ENCODE peak calls at places on chromosomes 2 and 18, in eight cellular contexts. R is GM12878, Y is GM06990, S is GM20000, I is kidney epithelial cell, T is fibroblast of mammary gland, E is left lung, Z is A549. M is an unnamed sample.

GRCh38 chr2:206512999-206513398 is 69.7 kb downstream of the ADAM23 start:
- DNase-seq in I (no peak), Z (no peak), Y (no peak), S (no peak), R (no peak), E (no peak), T (no peak), M (no peak)

GRCh38 chr18:3540805-3541548 is 91.0 kb downstream of the TGIF1 start:
- DNase-seq in I (no peak), S (no peak), T (no peak), Y (no peak), E (no peak), R (no peak), Z (no peak), M (no peak)

GRCh38 chr18:3455938-3456685 is 6.1 kb downstream of the TGIF1 start:
- DNase-seq in Z (no peak), R (no peak), T (peak; percentile 56), Y (no peak), S (no peak), I (peak; percentile 65), E (no peak), M (no peak)

GRCh38 chr2:71897145-71897495 is 250.5 kb downstream of the CYP26B1 start:
- DNase-seq in R (no peak), T (no peak), S (no peak), Y (no peak), Z (no peak), E (no peak), I (no peak), M (no peak)

GRCh38 chr2:149037851-149038250 is 648 bp upstream of the LYPD6B start:
- DNase-seq in E (no peak), Z (no peak), I (peak; percentile 14), S (no peak), T (no peak), Y (no peak), R (no peak), M (no peak)

GRCh38 chr18:2988041-2988794 is 24.7 kb downstream of the LPIN2 start:
- DNase-seq in T (peak; percentile 80), R (no peak), S (no peak), Y (no peak), E (no peak), I (no peak), Z (no peak), M (no peak)

GRCh38 chr2:144020047-144020446 is 499.9 kb downstream of the ZEB2 start:
- DNase-seq in R (no peak), I (no peak), E (no peak), Z (no peak), Y (no peak), T (no peak), S (no peak), M (no peak)

GRCh38 chr2:85892216-85892944 is 3.6 kb upstream of the ST3GAL5 start:
- DNase-seq in R (no peak), S (no peak), E (no peak), Z (no peak), T (no peak), Y (no peak), I (no peak), M (no peak)

GRCh38 chr2:33077841-33078240 is 131.1 kb downstream of the LTBP1 start:
- DNase-seq in Z (no peak), S (no peak), R (no peak), T (no peak), I (no peak), Y (no peak), E (no peak), M (no peak)

GRCh38 chr2:118123561-118124232 is 35.4 kb downstream of the INSIG2 start:
- DNase-seq in Y (no peak), R (no peak), Z (peak; percentile 69), I (peak; percentile 55), E (peak; percentile 50), T (peak; percentile 89), S (no peak), M (no peak)

GRCh38 chr18:22169011-22169888 is at the start of gene GATA6:
- DNase-seq in Y (peak; percentile 49), R (no peak), S (peak; percentile 82), E (peak; percentile 92), I (peak; percentile 57), Z (peak; percentile 75), T (peak; percentile 81), M (peak; percentile 74)

GRCh38 chr2:208406474-208407451 is at the start of gene PTH2R:
- DNase-seq in R (no peak), E (peak; percentile 31), S (no peak), Y (no peak), T (peak; percentile 9), Z (no peak), I (no peak), M (peak; percentile 56)

GRCh38 chr2:17735864-17736263 is 17.7 kb downstream of the SMC6 start:
- DNase-seq in E (no peak), I (no peak), R (no peak), S (no peak), Y (no peak), T (no peak), Z (no peak), M (no peak)

DNA sequence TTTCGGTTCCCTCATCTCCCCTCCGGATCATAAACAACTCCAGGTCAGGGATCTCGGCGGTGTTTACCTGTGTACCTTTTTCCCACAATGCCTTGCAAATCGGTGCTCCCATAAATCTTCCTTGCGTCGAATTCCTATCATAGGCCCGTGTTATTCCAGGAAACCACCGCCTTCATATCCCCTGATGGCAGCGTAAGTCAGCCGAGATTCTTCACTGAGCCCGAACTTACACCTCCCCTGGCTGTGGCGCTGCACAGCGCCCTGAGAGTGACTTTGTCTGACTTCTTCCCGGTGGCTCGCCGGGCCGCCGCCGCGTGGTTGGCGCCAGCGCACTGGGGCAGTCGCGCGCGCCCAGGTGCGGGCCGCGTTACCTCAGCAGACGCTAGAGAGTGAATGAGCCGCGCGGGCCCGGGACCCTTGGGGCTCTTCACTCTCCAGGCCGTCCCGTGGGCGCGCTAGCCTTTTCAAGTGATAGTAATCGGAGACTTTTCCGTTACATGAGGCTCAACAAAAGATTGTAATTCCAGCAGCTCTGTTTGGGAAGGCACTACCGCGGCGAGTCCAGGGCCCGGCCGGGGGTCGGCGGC is 101.6 kb downstream of the SPTBN1 start:
- DNase-seq in E (peak; percentile 65), T (peak; percentile 23), Z (peak; percentile 33), Y (peak; percentile 78), I (no peak), S (peak; percentile 68), R (no peak), M (peak; percentile 57)
- TF ChIP-seq CTCF in E (no peak), T (no peak), Z (no peak), Y (no peak), I (no peak), S (no peak), R (peak; percentile 12), M (peak; percentile 7)

GRCh38 chr2:236688563-236689392 is 119.2 kb downstream of the ACKR3 start:
- DNase-seq in E (no peak), I (no peak), Z (no peak), S (no peak), T (no peak), R (no peak), Y (no peak), M (peak; percentile 31)

GRCh38 chr2:236691799-236692167 is 122.2 kb downstream of the ACKR3 start:
- DNase-seq in I (no peak), S (no peak), R (no peak), Z (no peak), E (no peak), Y (peak; percentile 18), T (no peak), M (no peak)

GRCh38 chr2:236689393-236689700 is 119.7 kb downstream of the ACKR3 start:
- DNase-seq in T (no peak), E (no peak), I (no peak), S (no peak), R (no peak), Z (no peak), Y (no peak), M (no peak)

GRCh38 chr2:236689981-236690380 is 120.4 kb downstream of the ACKR3 start:
- DNase-seq in E (no peak), S (no peak), Y (no peak), I (no peak), T (no peak), R (no peak), Z (no peak), M (no peak)

DNA sequence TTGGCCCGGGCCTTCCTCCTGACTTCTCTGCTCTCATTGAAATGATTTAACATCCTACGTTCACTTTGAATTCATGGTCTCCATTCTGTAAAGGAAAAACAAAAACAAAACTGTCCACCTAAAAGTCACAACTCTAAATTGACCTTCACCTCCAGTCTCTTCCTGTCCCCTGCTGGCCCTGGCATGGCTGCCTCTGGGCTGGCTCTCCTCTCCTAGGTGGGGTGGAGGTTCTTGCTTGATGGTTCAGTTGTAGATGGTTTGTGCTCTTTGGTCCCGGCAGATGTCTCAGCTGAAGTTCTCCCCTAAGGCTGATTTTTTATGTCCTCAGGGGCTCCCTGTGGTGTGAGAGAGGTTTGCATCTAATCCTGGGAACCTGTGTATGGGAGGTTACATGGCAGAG is 121.1 kb downstream of the ACKR3 start:
- DNase-seq in I (no peak), E (no peak), Y (no peak), Z (no peak), R (no peak), S (no peak), T (no peak), M (no peak)
- TF ChIP-seq CTCF in I (no peak), E (no peak), Y (no peak), Z (no peak), R (no peak), S (no peak), T (no peak), M (no peak)

GRCh38 chr18:64803471-64803870 is 654.6 kb upstream of the LINC00305 start:
- DNase-seq in Z (no peak), E (no peak), S (no peak), Y (no peak), T (no peak), R (no peak), I (no peak), M (no peak)
- TF ChIP-seq CTCF in Z (no peak), E (no peak), S (no peak), Y (no peak), T (no peak), R (no peak), I (no peak), M (no peak)

GRCh38 chr18:60196818-60197217 is 175.8 kb downstream of the MC4R start:
- DNase-seq in Y (no peak), Z (no peak), R (no peak), T (no peak), S (no peak), I (no peak), E (no peak), M (no peak)
- TF ChIP-seq CTCF in Y (no peak), Z (no peak), R (no peak), T (no peak), S (no peak), I (no peak), E (no peak), M (no peak)

GRCh38 chr18:11655605-11655932 is 33.5 kb upstream of the GNAL start:
- DNase-seq in E (no peak), T (no peak), Y (no peak), R (no peak), S (no peak), I (no peak), Z (no peak), M (no peak)
- TF ChIP-seq CTCF in E (no peak), T (no peak), Y (no peak), R (no peak), S (no peak), I (no peak), Z (no peak), M (no peak)

M was measured in BE2C.